ENCODE peak calls at places on chromosomes 6 and 20, in eight cellular contexts. H, B, Q, S, G, N, F and M are unnamed samples.

GRCh38 chr6:115544765-115545409 is 515.8 kb downstream of the FRK start:
- DNase-seq in G (no peak), H (no peak), N (no peak), F (no peak), S (no peak), Q (peak), B (no peak), M (peak)

GRCh38 chr6:165718486-165718885 is 55.4 kb upstream of the PDE10A start:
- DNase-seq in G (no peak), F (no peak), H (no peak), N (peak), B (no peak), S (no peak), Q (no peak), M (no peak)

GRCh38 chr20:9112541-9113515 is 43.9 kb downstream of the PLCB4 start:
- DNase-seq in B (no peak), S (no peak), N (peak), F (peak), Q (no peak), H (no peak), G (peak), M (no peak)

GRCh38 chr20:44171775-44172571 is 15.0 kb downstream of the JPH2 start:
- DNase-seq in S (no peak), N (no peak), H (no peak), G (no peak), F (no peak), B (no peak), Q (no peak), M (no peak)

GRCh38 chr20:51732454-51732791 is 35.8 kb downstream of the ATP9A start:
- DNase-seq in S (no peak), F (no peak), G (no peak), B (no peak), N (peak), Q (no peak), H (no peak), M (no peak)

GRCh38 chr6:27251672-27252251 is 4.3 kb downstream of the PRSS16 start:
- DNase-seq in S (peak), F (peak), B (no peak), N (peak), G (no peak), Q (no peak), H (peak), M (peak)

GRCh38 chr6:72647489-72647888 is 25.6 kb downstream of the KCNQ5 start:
- DNase-seq in H (no peak), Q (no peak), G (no peak), F (no peak), S (no peak), N (no peak), B (no peak), M (no peak)

GRCh38 chr6:11702039-11702795 is 76.4 kb downstream of the ADTRP start:
- DNase-seq in B (no peak), H (no peak), N (peak), G (peak), Q (no peak), F (no peak), S (no peak), M (no peak)

GRCh38 chr6:32189742-32190053 is 304 bp downstream of the PBX2 start:
- DNase-seq in H (no peak), N (no peak), B (no peak), G (no peak), S (no peak), F (no peak), Q (no peak), M (no peak)

GRCh38 chr6:79731471-79731870 is 100.3 kb downstream of the SH3BGRL2 start:
- DNase-seq in S (no peak), G (no peak), Q (no peak), B (no peak), F (no peak), N (no peak), H (no peak), M (no peak)

GRCh38 chr6:107444277-107444676 is 15.1 kb downstream of the PDSS2 start:
- DNase-seq in S (no peak), H (no peak), N (no peak), G (peak), B (no peak), Q (no peak), F (no peak), M (no peak)

GRCh38 chr6:85641916-85642773 is 541 bp downstream of the SYNCRIP start:
- DNase-seq in B (peak), F (no peak), G (peak), H (peak), S (peak), Q (no peak), N (peak), M (peak)

GRCh38 chr6:4344317-4344899 is 209.0 kb upstream of the ECI2 start:
- DNase-seq in Q (no peak), F (no peak), H (no peak), G (no peak), B (no peak), N (no peak), S (no peak), M (no peak)

GRCh38 chr6:21277601-21278043 is 315.9 kb upstream of the SOX4 start:
- DNase-seq in F (no peak), N (no peak), B (no peak), G (no peak), Q (no peak), H (no peak), S (no peak), M (no peak)